ENCODE peak calls at places on chromosomes 1 and 21, in six cellular contexts. M is testis, G is brain microvascular endothelial cell, C is Karpas-422, F is heart left ventricle, I is H7. Z is an unnamed sample.

GRCh38 chr1:229699613-229700242 is 73.7 kb downstream of the URB2 start:
- DNase-seq in G (no peak), C (no peak), F (no peak), I (no peak), M (peak; percentile 21), Z (peak; percentile 2)

GRCh38 chr1:26110731-26111529 is 694 bp upstream of the PDIK1L start:
- DNase-seq in G (peak; percentile 58), C (peak; percentile 80), I (peak; percentile 93), M (peak; percentile 91), F (peak; percentile 81), Z (peak; percentile 76)

GRCh38 chr1:108817811-108818210 is 39.1 kb downstream of the AKNAD1 start:
- DNase-seq in F (no peak), G (no peak), I (peak; percentile 12), C (no peak), M (no peak), Z (no peak)

GRCh38 chr1:181061891-181062777 is 26.4 kb upstream of the IER5 start:
- DNase-seq in F (peak; percentile 40), G (no peak), M (no peak), C (peak; percentile 72), I (no peak), Z (no peak)

GRCh38 chr1:205319081-205320018 is 2.2 kb downstream of the NUAK2 start:
- DNase-seq in G (no peak), F (peak; percentile 63), M (peak; percentile 66), C (no peak), I (no peak), Z (peak; percentile 76)

GRCh38 chr1:229229721-229230135 is 41.2 kb upstream of the RAB4A start:
- DNase-seq in I (no peak), C (no peak), F (peak; percentile 84), G (no peak), M (peak; percentile 91), Z (peak; percentile 45)

GRCh38 chr1:27550510-27551169 is 53.3 kb downstream of the AHDC1 start:
- DNase-seq in F (peak; percentile 33), C (no peak), I (no peak), M (no peak), G (no peak), Z (no peak)

GRCh38 chr1:193283026-193283425 is 96.6 kb upstream of the B3GALT2 start:
- DNase-seq in C (no peak), G (peak; percentile 23), I (peak; percentile 13), F (no peak), M (no peak), Z (peak; percentile 56)

GRCh38 chr1:104804147-104804546 is 1054.4 kb downstream of the AMY1C start:
- DNase-seq in C (no peak), G (peak; percentile 27), I (no peak), M (no peak), F (no peak), Z (no peak)

GRCh38 chr1:29962356-29962755 is 726.0 kb downstream of the PTPRU start:
- DNase-seq in C (no peak), F (no peak), I (no peak), M (no peak), G (no peak), Z (no peak)

GRCh38 chr1:9717193-9718005 is 65.9 kb downstream of the PIK3CD start:
- DNase-seq in C (peak; percentile 77), I (peak; percentile 80), G (no peak), M (peak; percentile 69), F (no peak), Z (no peak)

GRCh38 chr1:159900086-159900680 is at the start of gene CFAP45:
- DNase-seq in C (no peak), G (peak; percentile 85), I (peak; percentile 98), F (peak; percentile 87), M (peak; percentile 81), Z (no peak)

GRCh38 chr1:174743654-174744561 is 255.8 kb upstream of the CACYBP start:
- DNase-seq in F (no peak), G (no peak), C (peak; percentile 87), M (no peak), I (peak; percentile 22), Z (no peak)

GRCh38 chr1:1098656-1099425 is 17.0 kb downstream of the C1orf159 start:
- DNase-seq in C (no peak), F (no peak), M (no peak), G (no peak), I (no peak), Z (no peak)

GRCh38 chr1:85022700-85023099 is 25.6 kb downstream of the MCOLN3 start:
- DNase-seq in F (no peak), M (no peak), G (no peak), I (no peak), C (no peak), Z (no peak)

GRCh38 chr1:7003676-7004075 is 218.4 kb downstream of the CAMTA1 start:
- DNase-seq in M (no peak), F (no peak), I (no peak), C (no peak), G (no peak), Z (no peak)

GRCh38 chr1:231603598-231604275 is 22.9 kb upstream of the DISC1 start:
- DNase-seq in I (peak; percentile 65), M (peak; percentile 41), F (no peak), G (peak; percentile 40), C (peak; percentile 85), Z (peak; percentile 23)

GRCh38 chr1:115671176-115672062 is 29.6 kb downstream of the VANGL1 start:
- DNase-seq in C (no peak), I (no peak), F (no peak), G (peak; percentile 58), M (no peak), Z (no peak)

GRCh38 chr1:55279627-55280026 is 64.5 kb upstream of the USP24 start:
- DNase-seq in F (no peak), C (no peak), G (no peak), M (no peak), I (no peak), Z (no peak)

GRCh38 chr1:59595774-59596173 is 219.0 kb upstream of the HOOK1 start:
- DNase-seq in G (peak; percentile 4), C (no peak), I (no peak), M (no peak), F (no peak), Z (peak; percentile 42)

GRCh38 chr1:94980049-94980908 is 53.4 kb upstream of the CNN3 start:
- DNase-seq in C (no peak), F (no peak), M (no peak), I (no peak), G (no peak), Z (no peak)

GRCh38 chr1:170592591-170593111 is 60.7 kb downstream of the GORAB start:
- DNase-seq in F (no peak), M (no peak), I (no peak), C (no peak), G (no peak), Z (no peak)

GRCh38 chr21:33241846-33242245 is 12.1 kb downstream of the IFNAR2 start:
- DNase-seq in C (no peak), M (no peak), G (no peak), F (no peak), I (no peak), Z (no peak)

GRCh38 chr1:178011101-178011828 is 41.4 kb upstream of the SEC16B start:
- DNase-seq in I (no peak), G (peak; percentile 69), M (no peak), F (peak; percentile 38), C (no peak), Z (peak; percentile 90)

GRCh38 chr1:59565611-59566410 is 248.9 kb upstream of the HOOK1 start:
- DNase-seq in F (no peak), I (no peak), M (no peak), C (no peak), G (peak; percentile 84), Z (peak; percentile 76)

GRCh38 chr1:9363061-9363471 is 70.4 kb downstream of the SPSB1 start:
- DNase-seq in M (no peak), C (no peak), I (no peak), G (no peak), F (no peak), Z (no peak)

GRCh38 chr1:117905019-117905418 is 24.4 kb downstream of the GDAP2 start:
- DNase-seq in G (no peak), C (no peak), F (no peak), I (no peak), M (no peak), Z (no peak)
- H3K36me3 ChIP-seq in G (peaks cover 1% of the 10 kb centered on the region), C (peaks cover 4% of the 10 kb centered on the region), F (peaks cover 98% of the 10 kb centered on the region), I (peaks cover 3% of the 10 kb centered on the region), M (no peaks in the 10 kb centered on the region), Z (peaks cover 35% of the 10 kb centered on the region)

GRCh38 chr1:43266881-43267280 is 2.9 kb upstream of the TMEM125 start:
- DNase-seq in M (no peak), C (no peak), F (no peak), I (no peak), G (no peak), Z (no peak)
- H3K36me3 ChIP-seq in M (no peaks in the 10 kb centered on the region), C (no peaks in the 10 kb centered on the region), F (no peaks in the 10 kb centered on the region), I (peaks cover 2% of the 10 kb centered on the region), G (no peaks in the 10 kb centered on the region), Z (no peaks in the 10 kb centered on the region)

DNA sequence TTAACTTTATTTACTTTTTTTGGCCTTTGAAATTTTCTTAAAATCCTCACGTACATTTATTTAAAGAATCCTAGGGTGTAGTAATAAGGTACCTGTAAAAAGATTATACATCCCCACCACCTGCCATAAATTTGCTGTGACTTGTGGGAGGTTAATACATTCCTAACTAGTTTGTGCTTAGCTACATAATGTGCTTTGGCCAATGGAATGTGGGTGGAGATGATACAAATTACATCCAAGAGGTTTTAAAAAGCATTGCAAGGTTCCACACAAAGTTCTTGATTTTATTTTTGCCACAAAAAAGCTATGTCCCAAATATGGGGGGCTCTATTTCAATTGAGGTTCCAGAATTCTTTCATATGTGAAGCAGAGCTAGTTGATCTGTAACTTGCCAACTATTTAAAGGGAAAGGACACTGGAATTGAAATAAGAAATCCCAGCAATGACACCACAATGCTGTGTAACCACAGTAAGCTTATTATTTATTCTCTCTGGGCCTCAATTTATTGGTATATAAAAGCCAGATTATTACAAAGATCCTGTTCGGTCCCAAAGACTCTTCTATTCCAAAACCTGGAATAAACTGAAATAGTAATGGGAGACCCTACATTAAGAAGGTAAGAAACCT is 15.7 kb downstream of the ASPM start:
- DNase-seq in G (peak; percentile 38), I (no peak), M (no peak), C (no peak), F (no peak), Z (no peak)
- H3K36me3 ChIP-seq in G (no peaks in the 10 kb centered on the region), I (peaks cover 11% of the 10 kb centered on the region), M (no peaks in the 10 kb centered on the region), C (peaks cover 71% of the 10 kb centered on the region), F (no peaks in the 10 kb centered on the region), Z (peaks cover 83% of the 10 kb centered on the region)

GRCh38 chr1:3631865-3632264 is 7.0 kb downstream of the TPRG1L start:
- DNase-seq in F (no peak), G (no peak), I (peak; percentile 85), M (no peak), C (no peak), Z (no peak)

GRCh38 chr1:3631330-3631729 is 6.5 kb downstream of the TPRG1L start:
- DNase-seq in M (no peak), C (no peak), G (no peak), F (no peak), I (peak; percentile 75), Z (no peak)

GRCh38 chr1:3629561-3630160 is 4.8 kb downstream of the TPRG1L start:
- DNase-seq in M (no peak), G (no peak), I (no peak), F (no peak), C (no peak), Z (no peak)

GRCh38 chr1:3630161-3630611 is 5.4 kb downstream of the TPRG1L start:
- DNase-seq in C (no peak), M (no peak), G (no peak), I (no peak), F (no peak), Z (no peak)

DNA sequence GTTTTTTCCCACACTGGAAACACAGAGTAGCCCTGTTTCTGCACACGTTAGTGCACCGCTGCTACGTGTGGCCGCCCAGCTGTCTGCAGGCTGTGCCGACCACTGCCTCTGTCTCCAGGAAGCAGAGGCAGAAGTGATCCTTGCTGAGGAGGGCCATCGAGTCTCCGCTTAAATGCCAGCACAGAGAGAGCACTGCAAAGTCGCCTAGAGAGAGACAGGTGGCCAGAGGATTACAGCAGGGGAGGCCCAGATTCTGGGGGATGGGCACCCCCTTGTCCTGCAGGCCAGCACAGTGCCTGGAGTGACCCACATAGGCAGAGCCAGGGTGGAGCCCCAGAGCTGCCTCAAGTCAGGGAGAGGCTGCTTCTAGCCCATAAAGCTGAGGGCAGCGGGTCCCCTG is 6.1 kb downstream of the TPRG1L start:
- DNase-seq in G (no peak), M (no peak), I (no peak), C (no peak), F (no peak), Z (no peak)
- H3K36me3 ChIP-seq in G (peaks cover 24% of the 10 kb centered on the region), M (no peaks in the 10 kb centered on the region), I (peaks cover 7% of the 10 kb centered on the region), C (peaks cover 3% of the 10 kb centered on the region), F (peaks cover 95% of the 10 kb centered on the region), Z (peaks cover 9% of the 10 kb centered on the region)